ENCODE peak calls at places on chromosomes 4 and X, in six cellular contexts. One of them, this sample, is unnamed.
A peak's percentile ranks its signal among the peaks of the same experiment; 100 is the strongest.

GRCh38 chrX:117972681-117973080 is 143.9 kb downstream of the KLHL13 start:
- DNase-seq in IMR-90: peak; percentile 40
- DNase-seq in lower lobe of right lung: no peak
- DNase-seq in endothelial cell of umbilical vein: peak; percentile 62
- DNase-seq in upper lobe of left lung: no peak
- DNase-seq in HCT116: no peak
- DNase-seq in this sample: no peak

GRCh38 chr4:20253272-20253798 is 1.6 kb downstream of the SLIT2 start:
- DNase-seq in IMR-90: peak; percentile 15
- DNase-seq in lower lobe of right lung: no peak
- DNase-seq in endothelial cell of umbilical vein: peak; percentile 20
- DNase-seq in upper lobe of left lung: no peak
- DNase-seq in HCT116: no peak
- DNase-seq in this sample: no peak

GRCh38 chr4:108117473-108118182 is 51.1 kb downstream of the LEF1 start:
- DNase-seq in IMR-90: no peak
- DNase-seq in lower lobe of right lung: no peak
- DNase-seq in endothelial cell of umbilical vein: no peak
- DNase-seq in upper lobe of left lung: no peak
- DNase-seq in HCT116: no peak
- DNase-seq in this sample: peak; percentile 7

GRCh38 chrX:2819345-2820130 is 9.2 kb upstream of the GYG2 start:
- DNase-seq in IMR-90: peak; percentile 39
- DNase-seq in lower lobe of right lung: no peak
- DNase-seq in endothelial cell of umbilical vein: peak; percentile 20
- DNase-seq in upper lobe of left lung: no peak
- DNase-seq in HCT116: no peak
- DNase-seq in this sample: no peak

GRCh38 chr4:130820448-130820847 is 1724.5 kb downstream of the C4orf33 start:
- DNase-seq in IMR-90: no peak
- DNase-seq in lower lobe of right lung: no peak
- DNase-seq in endothelial cell of umbilical vein: no peak
- DNase-seq in upper lobe of left lung: no peak
- DNase-seq in HCT116: no peak
- DNase-seq in this sample: no peak

GRCh38 chr4:76307670-76308014 is 1.1 kb downstream of the STBD1 start:
- DNase-seq in IMR-90: no peak
- DNase-seq in lower lobe of right lung: no peak
- DNase-seq in endothelial cell of umbilical vein: no peak
- DNase-seq in upper lobe of left lung: no peak
- DNase-seq in HCT116: no peak
- DNase-seq in this sample: no peak

GRCh38 chrX:12758291-12758690 is 32.9 kb upstream of the PRPS2 start:
- DNase-seq in IMR-90: no peak
- DNase-seq in lower lobe of right lung: no peak
- DNase-seq in endothelial cell of umbilical vein: no peak
- DNase-seq in upper lobe of left lung: no peak
- DNase-seq in HCT116: no peak
- DNase-seq in this sample: no peak

GRCh38 chr4:144955104-144955503 is 142.9 kb downstream of the ANAPC10 start:
- DNase-seq in IMR-90: no peak
- DNase-seq in lower lobe of right lung: no peak
- DNase-seq in endothelial cell of umbilical vein: no peak
- DNase-seq in upper lobe of left lung: no peak
- DNase-seq in HCT116: no peak
- DNase-seq in this sample: no peak

GRCh38 chr4:154642361-154642760 is 29.9 kb upstream of the FGG start:
- DNase-seq in IMR-90: no peak
- DNase-seq in lower lobe of right lung: no peak
- DNase-seq in endothelial cell of umbilical vein: no peak
- DNase-seq in upper lobe of left lung: no peak
- DNase-seq in HCT116: no peak
- DNase-seq in this sample: no peak

GRCh38 chr4:122827899-122828601 is 1.4 kb downstream of the FGF2 start:
- DNase-seq in IMR-90: peak; percentile 77
- DNase-seq in lower lobe of right lung: no peak
- DNase-seq in endothelial cell of umbilical vein: peak; percentile 71
- DNase-seq in upper lobe of left lung: no peak
- DNase-seq in HCT116: no peak
- DNase-seq in this sample: peak; percentile 42

GRCh38 chr4:41935652-41936021 is 408 bp downstream of the TMEM33 start:
- DNase-seq in IMR-90: peak; percentile 10
- DNase-seq in lower lobe of right lung: no peak
- DNase-seq in endothelial cell of umbilical vein: no peak
- DNase-seq in upper lobe of left lung: no peak
- DNase-seq in HCT116: peak; percentile 4
- DNase-seq in this sample: no peak

GRCh38 chr4:176270669-176271068 is 1.6 kb upstream of the ASB5 start:
- DNase-seq in IMR-90: peak; percentile 100
- DNase-seq in lower lobe of right lung: no peak
- DNase-seq in endothelial cell of umbilical vein: peak; percentile 43
- DNase-seq in upper lobe of left lung: no peak
- DNase-seq in HCT116: peak; percentile 93
- DNase-seq in this sample: peak; percentile 98

GRCh38 chr4:98470831-98471230 is 187.6 kb downstream of the TSPAN5 start:
- DNase-seq in IMR-90: no peak
- DNase-seq in lower lobe of right lung: no peak
- DNase-seq in endothelial cell of umbilical vein: no peak
- DNase-seq in upper lobe of left lung: no peak
- DNase-seq in HCT116: no peak
- DNase-seq in this sample: peak; percentile 78

GRCh38 chrX:139881572-139881971 is 51.3 kb downstream of the ATP11C start:
- DNase-seq in IMR-90: peak; percentile 46
- DNase-seq in lower lobe of right lung: no peak
- DNase-seq in endothelial cell of umbilical vein: peak; percentile 85
- DNase-seq in upper lobe of left lung: no peak
- DNase-seq in HCT116: no peak
- DNase-seq in this sample: no peak

GRCh38 chrX:50161143-50161542 is 39.7 kb downstream of the AKAP4 start:
- DNase-seq in IMR-90: peak; percentile 4
- DNase-seq in lower lobe of right lung: no peak
- DNase-seq in endothelial cell of umbilical vein: no peak
- DNase-seq in upper lobe of left lung: no peak
- DNase-seq in HCT116: no peak
- DNase-seq in this sample: no peak

GRCh38 chr4:176333076-176333475 is 13.3 kb downstream of the SPCS3 start:
- DNase-seq in IMR-90: peak; percentile 59
- DNase-seq in lower lobe of right lung: no peak
- DNase-seq in endothelial cell of umbilical vein: no peak
- DNase-seq in upper lobe of left lung: no peak
- DNase-seq in HCT116: no peak
- DNase-seq in this sample: no peak

GRCh38 chrX:154718607-154719006 is 32.3 kb downstream of the GAB3 start:
- DNase-seq in IMR-90: no peak
- DNase-seq in lower lobe of right lung: no peak
- DNase-seq in endothelial cell of umbilical vein: no peak
- DNase-seq in upper lobe of left lung: no peak
- DNase-seq in HCT116: no peak
- DNase-seq in this sample: no peak

GRCh38 chr4:11632015-11632414 is 203.3 kb upstream of the HS3ST1 start:
- DNase-seq in IMR-90: no peak
- DNase-seq in lower lobe of right lung: no peak
- DNase-seq in endothelial cell of umbilical vein: no peak
- DNase-seq in upper lobe of left lung: no peak
- DNase-seq in HCT116: no peak
- DNase-seq in this sample: no peak

GRCh38 chr4:5758741-5759140 is 47.7 kb downstream of the EVC start:
- DNase-seq in IMR-90: peak; percentile 99
- DNase-seq in lower lobe of right lung: no peak
- DNase-seq in endothelial cell of umbilical vein: peak; percentile 78
- DNase-seq in upper lobe of left lung: no peak
- DNase-seq in HCT116: peak; percentile 77
- DNase-seq in this sample: peak; percentile 97

GRCh38 chr4:14441550-14441949 is 560.7 kb upstream of the CPEB2 start:
- DNase-seq in IMR-90: no peak
- DNase-seq in lower lobe of right lung: no peak
- DNase-seq in endothelial cell of umbilical vein: no peak
- DNase-seq in upper lobe of left lung: no peak
- DNase-seq in HCT116: no peak
- DNase-seq in this sample: no peak

GRCh38 chrX:132023896-132024386 is 839 bp downstream of the STK26 start:
- DNase-seq in IMR-90: no peak
- DNase-seq in lower lobe of right lung: peak; percentile 56
- DNase-seq in endothelial cell of umbilical vein: peak; percentile 1
- DNase-seq in upper lobe of left lung: peak; percentile 46
- DNase-seq in HCT116: no peak
- DNase-seq in this sample: no peak

GRCh38 chr4:4480685-4481393 is 61.0 kb downstream of the STX18 start:
- DNase-seq in IMR-90: peak; percentile 41
- DNase-seq in lower lobe of right lung: no peak
- DNase-seq in endothelial cell of umbilical vein: peak; percentile 13
- DNase-seq in upper lobe of left lung: no peak
- DNase-seq in HCT116: no peak
- DNase-seq in this sample: no peak

GRCh38 chr4:2836391-2836859 is 7.2 kb upstream of the ADD1 start:
- DNase-seq in IMR-90: no peak
- DNase-seq in lower lobe of right lung: peak; percentile 32
- DNase-seq in endothelial cell of umbilical vein: no peak
- DNase-seq in upper lobe of left lung: no peak
- DNase-seq in HCT116: no peak
- DNase-seq in this sample: no peak

GRCh38 chrX:17496407-17496806 is 121.4 kb downstream of the NHS start:
- DNase-seq in IMR-90: no peak
- DNase-seq in lower lobe of right lung: no peak
- DNase-seq in endothelial cell of umbilical vein: no peak
- DNase-seq in upper lobe of left lung: no peak
- DNase-seq in HCT116: no peak
- DNase-seq in this sample: no peak

GRCh38 chrX:11949291-11949690 is 189.0 kb upstream of the FRMPD4 start:
- DNase-seq in IMR-90: no peak
- DNase-seq in lower lobe of right lung: no peak
- DNase-seq in endothelial cell of umbilical vein: no peak
- DNase-seq in upper lobe of left lung: no peak
- DNase-seq in HCT116: no peak
- DNase-seq in this sample: no peak

GRCh38 chrX:120224388-120224787 is 26.2 kb upstream of the ZBTB33 start:
- DNase-seq in IMR-90: no peak
- DNase-seq in lower lobe of right lung: no peak
- DNase-seq in endothelial cell of umbilical vein: no peak
- DNase-seq in upper lobe of left lung: no peak
- DNase-seq in HCT116: no peak
- DNase-seq in this sample: no peak

GRCh38 chr4:94256833-94257232 is 49.2 kb downstream of the SMARCAD1 start:
- DNase-seq in IMR-90: peak; percentile 7
- DNase-seq in lower lobe of right lung: no peak
- DNase-seq in endothelial cell of umbilical vein: peak; percentile 17
- DNase-seq in upper lobe of left lung: no peak
- DNase-seq in HCT116: no peak
- DNase-seq in this sample: no peak

GRCh38 chrX:69137371-69137881 is 27.8 kb downstream of the PJA1 start:
- DNase-seq in IMR-90: peak; percentile 75
- DNase-seq in lower lobe of right lung: no peak
- DNase-seq in endothelial cell of umbilical vein: no peak
- DNase-seq in upper lobe of left lung: no peak
- DNase-seq in HCT116: no peak
- DNase-seq in this sample: peak; percentile 21

DNA sequence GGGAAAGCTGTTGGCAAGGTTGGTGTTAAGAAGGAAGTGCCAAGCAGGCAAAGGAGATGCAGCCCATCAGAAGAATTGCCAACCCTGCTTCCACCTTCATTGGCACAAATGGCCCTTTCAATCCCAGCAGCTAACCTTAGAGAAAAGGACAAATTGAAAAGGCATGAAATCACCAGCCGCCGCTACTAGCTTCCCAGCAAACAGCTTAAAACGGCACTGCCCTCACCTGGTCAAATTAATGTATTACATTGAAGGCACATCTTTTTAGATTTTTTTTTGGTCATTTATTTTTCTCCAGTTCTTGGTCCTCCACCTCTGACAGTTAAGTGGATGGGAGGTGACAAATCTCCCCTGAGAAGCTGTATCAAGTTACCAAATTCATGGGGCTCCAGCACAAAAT is 51.0 kb upstream of the NHSL2 start:
- DNase-seq in IMR-90: peak; percentile 33
- DNase-seq in lower lobe of right lung: no peak
- DNase-seq in endothelial cell of umbilical vein: peak; percentile 20
- DNase-seq in upper lobe of left lung: no peak
- DNase-seq in HCT116: peak; percentile 6
- DNase-seq in this sample: peak; percentile 37
- TF ChIP-seq CTCF in IMR-90: peak; percentile 62
- TF ChIP-seq CTCF in lower lobe of right lung: peak; percentile 42
- TF ChIP-seq CTCF in endothelial cell of umbilical vein: peak; percentile 31
- TF ChIP-seq CTCF in upper lobe of left lung: peak; percentile 14
- TF ChIP-seq CTCF in HCT116: peak; percentile 24
- TF ChIP-seq CTCF in this sample: peak; percentile 68

DNA sequence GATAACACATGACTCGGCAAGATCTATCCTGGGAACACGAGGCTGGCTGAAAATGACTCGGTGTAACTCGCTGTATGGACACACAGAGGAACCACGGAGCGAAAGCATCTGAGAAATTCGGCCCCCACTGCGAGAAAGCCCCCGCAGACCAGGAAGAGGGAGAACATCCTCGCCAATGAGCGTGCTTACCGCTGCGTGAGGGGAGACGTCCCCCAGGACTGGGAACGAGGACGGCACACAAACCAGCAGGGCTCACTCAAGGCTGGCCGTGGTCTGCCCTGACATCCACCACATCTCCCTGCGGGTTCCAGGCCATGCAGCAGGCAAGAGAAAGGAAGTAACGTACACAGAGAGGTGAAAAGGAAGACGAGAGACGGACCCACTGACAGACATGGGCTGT is 17.6 kb upstream of the GTPBP6 start:
- DNase-seq in IMR-90: no peak
- DNase-seq in lower lobe of right lung: no peak
- DNase-seq in endothelial cell of umbilical vein: no peak
- DNase-seq in upper lobe of left lung: no peak
- DNase-seq in HCT116: no peak
- DNase-seq in this sample: no peak
- H3K36me3 ChIP-seq in IMR-90: peaks cover 26% of the 10 kb centered on the region
- H3K36me3 ChIP-seq in lower lobe of right lung: peaks cover 7% of the 10 kb centered on the region
- H3K36me3 ChIP-seq in endothelial cell of umbilical vein: peaks cover 3% of the 10 kb centered on the region
- H3K36me3 ChIP-seq in upper lobe of left lung: peaks cover 5% of the 10 kb centered on the region
- H3K36me3 ChIP-seq in HCT116: no peaks in the 10 kb centered on the region
- H3K36me3 ChIP-seq in this sample: no peaks in the 10 kb centered on the region

DNA sequence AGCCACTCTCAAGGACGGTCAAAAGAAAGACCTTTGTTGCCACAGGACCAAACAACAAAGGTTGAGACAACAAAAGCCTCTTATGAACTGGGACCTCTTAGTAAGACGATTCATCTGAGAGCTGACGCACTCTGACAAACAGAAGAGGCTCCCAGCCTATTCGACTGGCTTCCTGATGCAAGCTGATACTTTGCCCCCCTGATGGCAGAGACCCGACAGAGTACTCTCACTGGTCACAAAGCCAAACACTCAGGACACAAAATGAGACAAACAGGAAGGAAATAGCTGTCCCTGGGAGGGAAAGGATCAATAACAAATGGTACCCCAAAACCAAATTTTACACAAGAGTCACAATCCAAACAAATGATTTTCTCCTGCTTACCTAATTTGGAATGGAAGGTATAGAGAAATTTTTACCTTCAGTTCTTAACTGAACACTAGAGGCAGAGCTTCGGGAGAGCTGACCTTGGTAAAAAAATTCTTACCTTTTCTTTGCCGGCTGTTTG is 75.2 kb upstream of the PLAC8 start:
- DNase-seq in IMR-90: no peak
- DNase-seq in lower lobe of right lung: no peak
- DNase-seq in endothelial cell of umbilical vein: no peak
- DNase-seq in upper lobe of left lung: no peak
- DNase-seq in HCT116: no peak
- DNase-seq in this sample: no peak
- TF ChIP-seq CTCF in IMR-90: no peak
- TF ChIP-seq CTCF in lower lobe of right lung: no peak
- TF ChIP-seq CTCF in endothelial cell of umbilical vein: no peak
- TF ChIP-seq CTCF in upper lobe of left lung: no peak
- TF ChIP-seq CTCF in HCT116: peak; percentile 6
- TF ChIP-seq CTCF in this sample: no peak

GRCh38 chrX:130025256-130025655 is 42.8 kb downstream of the BCORL1 start:
- DNase-seq in IMR-90: no peak
- DNase-seq in lower lobe of right lung: no peak
- DNase-seq in endothelial cell of umbilical vein: no peak
- DNase-seq in upper lobe of left lung: no peak
- DNase-seq in HCT116: no peak
- DNase-seq in this sample: no peak
- H3K36me3 ChIP-seq in IMR-90: peaks cover 16% of the 10 kb centered on the region
- H3K36me3 ChIP-seq in lower lobe of right lung: peaks cover 78% of the 10 kb centered on the region
- H3K36me3 ChIP-seq in endothelial cell of umbilical vein: peaks cover 2% of the 10 kb centered on the region
- H3K36me3 ChIP-seq in upper lobe of left lung: no peaks in the 10 kb centered on the region
- H3K36me3 ChIP-seq in HCT116: peaks cover 10% of the 10 kb centered on the region
- H3K36me3 ChIP-seq in this sample: peaks cover 6% of the 10 kb centered on the region

This sample was measured in brain microvascular endothelial cell.